ENCODE peak calls at places on chromosomes 12 and 14, in ten cellular contexts. A, M, T, F, N, L, H, J, S and P are unnamed samples.

GRCh38 chr12:48800457-48800856 is 11.6 kb upstream of the ADCY6 start:
- DNase-seq in J (no peak), F (no peak), M (no peak), N (no peak), S (no peak), L (no peak), A (no peak), T (no peak), H (no peak), P (no peak)

GRCh38 chr12:42609605-42610004 is 20.1 kb upstream of the PRICKLE1 start:
- DNase-seq in L (no peak), A (no peak), S (no peak), F (no peak), J (no peak), H (no peak), N (peak; percentile 15), M (no peak), T (no peak), P (no peak)

GRCh38 chr14:99751539-99752485 is 41.4 kb upstream of the EML1 start:
- DNase-seq in A (no peak), M (no peak), J (no peak), L (no peak), T (no peak), H (peak; percentile 11), F (no peak), N (no peak), S (peak; percentile 45), P (peak; percentile 61)

GRCh38 chr14:20836668-20837338 is 34.2 kb upstream of the RNASE1 start:
- DNase-seq in J (peak; percentile 22), L (peak; percentile 70), S (no peak), M (no peak), N (no peak), A (peak; percentile 82), H (no peak), F (no peak), T (peak; percentile 65), P (no peak)

GRCh38 chr12:71900091-71900490 is 38.6 kb upstream of the TPH2 start:
- DNase-seq in N (no peak), F (no peak), M (no peak), L (peak; percentile 11), S (no peak), A (peak; percentile 7), T (no peak), H (no peak), J (peak; percentile 6), P (peak; percentile 2)

GRCh38 chr12:55051197-55051920 is 31.6 kb downstream of the NEUROD4 start:
- DNase-seq in H (no peak), F (no peak), S (no peak), T (no peak), L (no peak), M (no peak), A (no peak), J (no peak), N (no peak), P (no peak)

GRCh38 chr14:63231733-63232132 is 27.5 kb downstream of the RHOJ start:
- DNase-seq in A (no peak), J (no peak), L (no peak), H (no peak), S (no peak), T (no peak), N (no peak), F (no peak), M (no peak), P (no peak)

GRCh38 chr12:100295764-100296555 is 29.0 kb downstream of the SCYL2 start:
- DNase-seq in L (no peak), F (no peak), A (no peak), T (no peak), S (no peak), M (no peak), H (no peak), N (no peak), J (peak; percentile 32), P (peak; percentile 48)

GRCh38 chr12:57765003-57765697 is 1.7 kb downstream of the CYP27B1 start:
- DNase-seq in S (no peak), H (peak; percentile 34), M (peak; percentile 54), J (peak; percentile 73), N (peak; percentile 38), L (peak; percentile 37), F (no peak), T (peak; percentile 73), A (peak; percentile 74), P (no peak)

GRCh38 chr12:59780605-59781135 is 184.8 kb downstream of the SLC16A7 start:
- DNase-seq in T (peak; percentile 50), A (peak; percentile 18), F (no peak), S (peak; percentile 26), H (no peak), M (no peak), L (peak; percentile 79), J (peak; percentile 33), N (no peak), P (peak; percentile 13)

GRCh38 chr12:30847259-30847658 is 79.3 kb upstream of the TSPAN11 start:
- DNase-seq in S (no peak), L (peak; percentile 82), J (peak; percentile 59), T (peak; percentile 83), M (no peak), A (peak; percentile 81), F (no peak), H (no peak), N (no peak), P (peak; percentile 38)

GRCh38 chr12:12909995-12910391 is 18.6 kb downstream of the GPRC5A start:
- DNase-seq in S (no peak), F (no peak), T (no peak), A (peak; percentile 54), J (no peak), H (no peak), L (peak; percentile 95), M (no peak), N (no peak), P (no peak)

GRCh38 chr12:85273411-85274075 is 6.5 kb upstream of the ALX1 start:
- DNase-seq in M (no peak), J (no peak), S (no peak), N (no peak), L (no peak), F (no peak), T (peak; percentile 30), A (no peak), H (no peak), P (no peak)

GRCh38 chr12:104583311-104583710 is 126.6 kb downstream of the CHST11 start:
- DNase-seq in M (no peak), T (no peak), S (no peak), A (no peak), H (no peak), L (no peak), N (no peak), F (no peak), J (no peak), P (no peak)

GRCh38 chr12:3750616-3751015 is 2.3 kb downstream of the CRACR2A start:
- DNase-seq in H (no peak), A (no peak), S (no peak), N (no peak), T (no peak), M (no peak), J (no peak), L (no peak), F (no peak), P (no peak)

GRCh38 chr12:106342397-106343212 is 14.9 kb upstream of the POLR3B start:
- DNase-seq in M (no peak), A (peak; percentile 44), H (peak; percentile 80), S (peak; percentile 83), J (peak; percentile 67), L (peak; percentile 71), T (no peak), N (peak; percentile 87), F (peak; percentile 92), P (peak; percentile 70)

GRCh38 chr12:130041983-130042812 is 120.1 kb upstream of the FZD10 start:
- DNase-seq in S (peak; percentile 38), N (peak; percentile 38), F (no peak), T (peak; percentile 82), J (no peak), H (no peak), A (no peak), M (no peak), L (no peak), P (no peak)

GRCh38 chr12:46473634-46474201 is 101.1 kb upstream of the SLC38A2 start:
- DNase-seq in L (peak; percentile 96), A (peak; percentile 96), H (peak; percentile 64), J (peak; percentile 83), F (peak; percentile 87), M (no peak), N (peak; percentile 45), T (no peak), S (peak; percentile 36), P (peak; percentile 94)

GRCh38 chr12:19712041-19712440 is 272.7 kb downstream of the AEBP2 start:
- DNase-seq in S (no peak), J (peak; percentile 76), A (peak; percentile 63), T (no peak), L (peak; percentile 85), H (no peak), N (no peak), M (no peak), F (no peak), P (peak; percentile 93)

DNA sequence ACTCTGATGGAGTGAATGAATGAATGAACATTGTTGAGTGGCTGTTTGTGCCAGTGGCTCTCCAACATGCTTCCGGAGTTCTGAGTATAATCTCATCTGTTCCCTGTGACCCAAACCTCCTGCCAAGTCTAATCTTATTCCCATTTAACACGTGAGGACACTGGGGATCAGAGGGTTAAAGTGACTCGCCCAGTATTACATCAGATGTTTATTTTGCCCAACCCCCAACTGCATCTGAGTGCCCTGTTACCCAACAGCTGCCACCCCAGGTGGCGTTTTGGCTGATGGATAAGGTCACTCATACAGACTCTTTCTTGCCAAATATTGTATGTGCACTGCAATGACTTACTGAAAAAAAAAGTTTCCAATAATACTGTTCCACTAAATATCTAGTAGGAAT is 210.9 kb downstream of the EXOC5 start:
- DNase-seq in S (no peak), H (no peak), L (no peak), M (no peak), J (no peak), N (no peak), T (no peak), F (no peak), A (no peak), P (no peak)
- H3K27ac ChIP-seq in S (no peak overlapping the region), H (no peak overlapping the region), L (no peak overlapping the region), M (no peak overlapping the region), J (no peak overlapping the region), N (no peak overlapping the region), T (no peak overlapping the region), F (no peak overlapping the region), A (no peak overlapping the region), P (no peak overlapping the region)

GRCh38 chr12:2412305-2412643 is 359.5 kb downstream of the CACNA1C start:
- DNase-seq in L (no peak), H (no peak), M (no peak), S (no peak), N (no peak), F (no peak), J (no peak), T (peak; percentile 46), A (no peak), P (no peak)
- TF ChIP-seq CTCF in L (no peak), H (no peak), M (no peak), S (no peak), N (no peak), F (no peak), J (no peak), T (no peak), A (no peak), P (no peak)

GRCh38 chr14:71692496-71692895 is 239.7 kb upstream of the RGS6 start:
- DNase-seq in F (no peak), M (no peak), N (no peak), J (no peak), L (peak; percentile 53), H (no peak), A (no peak), S (no peak), T (no peak), P (peak; percentile 74)
- H3K27ac ChIP-seq in F (no peak overlapping the region), M (no peak overlapping the region), N (no peak overlapping the region), J (no peak overlapping the region), L (no peak overlapping the region), H (no peak overlapping the region), A (no peak overlapping the region), S (no peak overlapping the region), T (no peak overlapping the region), P (peak overlapping the region; percentile 30)

GRCh38 chr12:128286970-128287369 is 20.0 kb downstream of the TMEM132C start:
- DNase-seq in F (peak; percentile 51), H (no peak), L (peak; percentile 11), T (no peak), J (no peak), M (no peak), N (no peak), S (no peak), A (no peak), P (no peak)
- TF ChIP-seq CTCF in F (no peak), H (no peak), L (no peak), T (no peak), J (no peak), M (no peak), N (no peak), S (no peak), A (no peak), P (no peak)